ENCODE peak calls at places on chromosomes 2 and 18, in four cellular contexts. L is neural crest cell, O is NCI-H2171 treated with DMSO at 0.1 percent for 48 hours, C is NCI-H1694 treated with DMSO at 0.1 percent for 48 hours. V is an unnamed sample.

GRCh38 chr2:95323347-95324155 is 26.4 kb downstream of the KCNIP3 start:
- DNase-seq in O (peak), L (no peak), C (no peak), V (no peak)

GRCh38 chr18:13530215-13530878 is 196.0 kb downstream of the FAM210A start:
- DNase-seq in O (no peak), L (no peak), C (no peak), V (no peak)

GRCh38 chr18:42298744-42299685 is 344.0 kb downstream of the PIK3C3 start:
- DNase-seq in C (peak), O (peak), L (peak), V (peak)

GRCh38 chr2:63790913-63791312 is 50.8 kb upstream of the UGP2 start:
- DNase-seq in L (no peak), O (no peak), C (no peak), V (no peak)

GRCh38 chr2:158518083-158518482 is 61.3 kb downstream of the PKP4 start:
- DNase-seq in O (no peak), C (no peak), L (no peak), V (no peak)

GRCh38 chr2:135473567-135473966 is 57.5 kb downstream of the ZRANB3 start:
- DNase-seq in C (peak), L (no peak), O (no peak), V (no peak)

GRCh38 chr18:59736061-59736460 is 38.8 kb upstream of the CCBE1 start:
- DNase-seq in L (no peak), O (no peak), C (no peak), V (no peak)

GRCh38 chr2:222364280-222364895 is 60.0 kb upstream of the SGPP2 start:
- DNase-seq in O (no peak), L (no peak), C (no peak), V (no peak)

GRCh38 chr2:218892693-218893348 is 12.2 kb downstream of the WNT10A start:
- DNase-seq in C (peak), L (peak), O (peak), V (peak)

GRCh38 chr2:183162362-183162761 is 38.1 kb downstream of the NUP35 start:
- DNase-seq in O (no peak), C (no peak), L (no peak), V (no peak)

V was measured in cerebellum.